ENCODE peak calls at places on chromosomes 13 and 19, in six cellular contexts. N, C, J, V, O and H are unnamed samples.

GRCh38 chr19:48868196-48868886 is at the start of gene PLEKHA4:
- DNase-seq in N (peak; percentile 64), C (no peak), J (no peak), O (no peak), V (no peak), H (no peak)

GRCh38 chr19:33514885-33515485 is 6.6 kb downstream of the PEPD start:
- DNase-seq in N (no peak), V (no peak), O (no peak), C (no peak), J (no peak), H (no peak)

GRCh38 chr13:43984292-43984691 is 104.6 kb downstream of the LACC1 start:
- DNase-seq in O (no peak), J (no peak), C (no peak), V (no peak), N (no peak), H (no peak)

GRCh38 chr13:20190481-20191310 is 2.0 kb downstream of the GJB2 start:
- DNase-seq in N (no peak), O (no peak), V (no peak), C (no peak), J (no peak), H (no peak)

GRCh38 chr19:18898533-18899408 is 2.8 kb upstream of the CERS1 start:
- DNase-seq in J (no peak), N (no peak), O (no peak), C (no peak), V (no peak), H (no peak)

GRCh38 chr13:51781246-51782022 is 22.5 kb downstream of the DHRS12 start:
- DNase-seq in N (no peak), J (no peak), V (no peak), O (no peak), C (peak; percentile 18), H (no peak)

GRCh38 chr19:10155834-10156233 is 36.1 kb upstream of the EIF3G start:
- DNase-seq in N (no peak), C (no peak), V (no peak), J (no peak), O (no peak), H (no peak)

GRCh38 chr13:98681017-98681416 is 71.5 kb downstream of the SLC15A1 start:
- DNase-seq in O (no peak), J (no peak), C (no peak), N (no peak), V (no peak), H (no peak)

GRCh38 chr13:24119593-24120508 is 40.7 kb upstream of the SPATA13 start:
- DNase-seq in J (no peak), C (no peak), V (no peak), N (no peak), O (no peak), H (peak; percentile 50)

GRCh38 chr13:66811445-66811844 is 418.7 kb downstream of the PCDH9 start:
- DNase-seq in C (no peak), V (no peak), J (no peak), N (no peak), O (no peak), H (no peak)

GRCh38 chr13:33380487-33381079 is 95.0 kb upstream of the STARD13 start:
- DNase-seq in V (no peak), O (peak; percentile 82), C (no peak), N (no peak), J (no peak), H (no peak)

GRCh38 chr13:89402211-89402610 is 1731.0 kb downstream of the SLITRK5 start:
- DNase-seq in C (no peak), V (no peak), O (no peak), J (no peak), N (no peak), H (no peak)

GRCh38 chr13:80783926-80784325 is 443.0 kb upstream of the SPRY2 start:
- DNase-seq in J (no peak), C (no peak), O (no peak), V (no peak), N (no peak), H (no peak)

GRCh38 chr13:88183440-88183839 is 512.3 kb downstream of the SLITRK5 start:
- DNase-seq in N (no peak), C (no peak), O (no peak), J (no peak), V (no peak), H (no peak)

GRCh38 chr19:37551123-37551993 is 43.2 kb downstream of the ZNF571 start:
- DNase-seq in N (peak; percentile 64), V (no peak), J (no peak), O (no peak), C (no peak), H (peak; percentile 75)

GRCh38 chr19:38152461-38153379 is 71.3 kb downstream of the DPF1 start:
- DNase-seq in J (no peak), N (peak; percentile 89), C (no peak), O (no peak), V (no peak), H (no peak)

GRCh38 chr19:34347561-34348165 is 17.3 kb upstream of the GPI start:
- DNase-seq in O (no peak), C (no peak), N (no peak), J (no peak), V (no peak), H (no peak)

GRCh38 chr19:17931532-17932191 is 1.2 kb upstream of the CCDC124 start:
- DNase-seq in O (no peak), J (no peak), C (no peak), N (peak; percentile 54), V (peak; percentile 80), H (peak; percentile 79)

GRCh38 chr13:112722433-112723250 is 32.8 kb downstream of the ATP11A start:
- DNase-seq in V (no peak), J (no peak), C (peak; percentile 86), N (peak; percentile 54), O (peak; percentile 78), H (no peak)

GRCh38 chr13:27665761-27666160 is 44.1 kb downstream of the POLR1D start:
- DNase-seq in V (no peak), N (no peak), J (no peak), O (no peak), C (no peak), H (no peak)

GRCh38 chr13:61128850-61129645 is 286.6 kb downstream of the PCDH20 start:
- DNase-seq in N (no peak), C (no peak), O (no peak), J (no peak), V (no peak), H (no peak)

GRCh38 chr19:41546386-41546789 is 29.6 kb upstream of the CEACAM21 start:
- DNase-seq in V (no peak), J (no peak), N (no peak), C (no peak), O (no peak), H (no peak)

GRCh38 chr19:6412111-6412999 is 12.3 kb downstream of the KHSRP start:
- DNase-seq in V (peak; percentile 57), N (peak; percentile 66), O (peak; percentile 49), J (no peak), C (peak; percentile 31), H (no peak)

GRCh38 chr13:99217461-99218101 is 16.9 kb downstream of the UBAC2 start:
- DNase-seq in O (no peak), V (no peak), C (no peak), N (no peak), J (no peak), H (no peak)

GRCh38 chr13:107459430-107459829 is 755.9 kb downstream of the LIG4 start:
- DNase-seq in C (no peak), V (no peak), N (no peak), J (no peak), O (no peak), H (no peak)

GRCh38 chr19:3020321-3020960 is 8.6 kb downstream of the TLE2 start:
- DNase-seq in V (no peak), O (no peak), J (no peak), C (no peak), N (no peak), H (no peak)

GRCh38 chr19:13830761-13831481 is 35.7 kb downstream of the ZSWIM4 start:
- DNase-seq in J (no peak), O (no peak), N (no peak), C (no peak), V (no peak), H (no peak)
- TF ChIP-seq ZNF274 in J (no peak), O (no peak), N (no peak), C (no peak), V (no peak), H (no peak)

DNA sequence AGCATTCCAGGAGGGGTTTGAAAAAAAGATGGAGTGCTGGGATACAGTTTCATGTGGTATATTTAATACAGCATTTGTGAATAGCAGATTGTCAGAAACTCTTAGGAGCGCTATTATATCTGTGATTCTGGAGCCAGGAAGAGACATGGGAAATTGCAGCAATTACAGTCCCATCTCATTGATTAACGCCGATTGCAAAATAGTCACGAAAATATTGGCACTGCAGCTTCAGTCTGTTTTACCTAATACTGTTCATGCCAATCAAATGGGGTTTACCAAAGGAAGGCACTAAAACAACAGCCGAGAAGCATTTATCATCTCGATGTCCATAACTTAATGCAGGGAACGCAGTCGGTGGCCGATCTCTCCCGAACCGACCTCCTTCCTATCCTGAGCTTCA is 295.8 kb downstream of the TEX29 start:
- DNase-seq in N (no peak), V (no peak), O (no peak), J (no peak), C (no peak), H (no peak)
- H3K4me1 ChIP-seq in N (no peaks in the 10 kb centered on the region), V (no peaks in the 10 kb centered on the region), O (peaks cover 5% of the 10 kb centered on the region), J (no peaks in the 10 kb centered on the region), C (no peaks in the 10 kb centered on the region), H (no peaks in the 10 kb centered on the region)

GRCh38 chr19:4724252-4724514 is 541 bp upstream of the DPP9 start:
- DNase-seq in J (no peak), O (no peak), N (no peak), C (no peak), V (no peak), H (no peak)

GRCh38 chr19:4720037-4720700 is 3.5 kb downstream of the DPP9 start:
- DNase-seq in C (no peak), O (no peak), J (no peak), V (no peak), N (no peak), H (no peak)

GRCh38 chr19:4721196-4721595 is 2.4 kb downstream of the DPP9 start:
- DNase-seq in O (no peak), C (no peak), N (no peak), J (no peak), V (no peak), H (no peak)

GRCh38 chr19:4722671-4723464 is 774 bp downstream of the DPP9 start:
- DNase-seq in C (no peak), N (no peak), V (no peak), J (no peak), O (no peak), H (no peak)

GRCh38 chr19:4723465-4724251 is at the start of gene DPP9:
- DNase-seq in C (peak; percentile 98), N (peak; percentile 97), V (peak; percentile 98), J (peak; percentile 100), O (peak; percentile 97), H (peak; percentile 99)
- TF ChIP-seq ZNF274 in C (no peak), N (no peak), V (no peak), J (no peak), O (peak; percentile 65), H (no peak)

DNA sequence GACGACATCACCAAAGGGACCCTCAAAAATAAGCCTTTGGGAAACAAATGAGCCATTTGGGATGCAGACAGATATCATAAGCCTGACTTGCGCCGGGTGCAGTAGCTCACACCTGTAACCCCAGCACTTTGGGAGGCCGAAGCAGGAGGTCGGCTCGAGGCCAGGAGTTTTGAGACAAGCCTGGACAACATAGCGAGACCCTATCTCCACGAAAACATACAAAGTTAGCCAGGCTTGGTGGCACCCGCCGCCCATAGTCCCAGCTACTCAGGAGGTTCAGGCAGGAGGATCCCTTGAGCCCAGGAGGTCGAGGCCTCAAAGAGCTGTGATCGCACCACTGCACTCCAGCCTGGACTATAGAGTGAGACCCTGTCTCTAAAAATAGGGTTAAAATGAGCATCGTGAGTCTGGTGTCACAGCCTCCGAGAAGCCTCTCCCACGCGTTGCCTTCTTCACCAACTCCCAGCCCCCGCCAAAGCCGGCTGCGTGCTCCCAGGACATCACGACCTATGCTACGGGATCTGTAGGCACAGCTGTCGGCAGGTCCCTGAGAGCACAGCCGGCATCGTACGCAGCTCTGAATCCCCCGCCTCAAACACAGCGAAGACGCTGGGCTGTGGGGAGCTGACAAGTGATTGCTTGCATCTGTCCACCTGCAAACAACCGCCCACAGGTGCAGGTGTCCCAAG is 1.6 kb downstream of the REXO1 start:
- DNase-seq in N (no peak), J (no peak), C (no peak), V (no peak), O (no peak), H (no peak)
- H3K4me1 ChIP-seq in N (peaks cover 18% of the 10 kb centered on the region), J (peaks cover 19% of the 10 kb centered on the region), C (peaks cover 30% of the 10 kb centered on the region), V (peaks cover 10% of the 10 kb centered on the region), O (peaks cover 34% of the 10 kb centered on the region), H (peaks cover 23% of the 10 kb centered on the region)